ENCODE peak calls at places on chromosome X, in four cellular contexts. J is HEK293T, O is ovary, R is NCI-H1436. K is an unnamed sample.

GRCh38 chrX:14027031-14027430 is 2.7 kb downstream of the GEMIN8 start:
- DNase-seq in J (no peak), O (no peak), R (no peak), K (peak)

GRCh38 chrX:82711432-82711831 is 796.7 kb upstream of the POU3F4 start:
- DNase-seq in J (no peak), O (no peak), R (no peak), K (no peak)

GRCh38 chrX:57156397-57157049 is 19.3 kb upstream of the SPIN2A start:
- DNase-seq in J (peak), O (no peak), R (no peak), K (peak)

GRCh38 chrX:42375080-42375479 is 402.9 kb downstream of the PPP1R2C start:
- DNase-seq in J (no peak), O (no peak), R (no peak), K (no peak)

GRCh38 chrX:331772-332495 is 13.3 kb upstream of the GTPBP6 start:
- DNase-seq in J (no peak), O (no peak), R (no peak), K (no peak)

GRCh38 chrX:275476-275966 is 5.7 kb upstream of the PLCXD1 start:
- DNase-seq in J (no peak), O (no peak), R (no peak), K (no peak)

GRCh38 chrX:8036914-8037313 is 109.7 kb upstream of the PNPLA4 start:
- DNase-seq in J (no peak), O (no peak), R (no peak), K (no peak)

GRCh38 chrX:153851981-153852380 is 21.6 kb upstream of the PDZD4 start:
- DNase-seq in J (no peak), O (no peak), R (no peak), K (no peak)

GRCh38 chrX:130171446-130172126 is at the start of gene RAB33A:
- DNase-seq in J (no peak), O (peak), R (peak), K (no peak)

GRCh38 chrX:13090261-13091110 is 46.1 kb upstream of the FAM9C start:
- DNase-seq in J (no peak), O (no peak), R (no peak), K (no peak)

GRCh38 chrX:48530736-48531135 is 8.8 kb upstream of the TBC1D25 start:
- DNase-seq in J (no peak), O (no peak), R (no peak), K (no peak)

GRCh38 chrX:12825801-12826200 is 34.6 kb downstream of the PRPS2 start:
- DNase-seq in J (no peak), O (no peak), R (no peak), K (no peak)

GRCh38 chrX:51860679-51861078 is 32.7 kb upstream of the MAGED1 start:
- DNase-seq in J (peak), O (peak), R (peak), K (no peak)

GRCh38 chrX:120311632-120312000 is 355 bp upstream of the TMEM255A start:
- DNase-seq in J (no peak), O (no peak), R (peak), K (no peak)

GRCh38 chrX:9786839-9787635 is 808 bp downstream of the SHROOM2 start:
- DNase-seq in J (peak), O (peak), R (no peak), K (peak)

GRCh38 chrX:1418901-1419544 is 27.1 kb upstream of the SLC25A6 start:
- DNase-seq in J (no peak), O (no peak), R (no peak), K (no peak)

GRCh38 chrX:151713859-151714258 is 2.0 kb upstream of the FATE1 start:
- DNase-seq in J (peak), O (no peak), R (no peak), K (no peak)

GRCh38 chrX:131841496-131842410 is 181.3 kb upstream of the STK26 start:
- DNase-seq in J (peak), O (no peak), R (peak), K (peak)

GRCh38 chrX:129772796-129773431 is 6.8 kb upstream of the SASH3 start:
- DNase-seq in J (no peak), O (no peak), R (no peak), K (peak)

GRCh38 chrX:35561985-35562384 is 236.2 kb upstream of the MAGEB16 start:
- DNase-seq in J (no peak), O (no peak), R (no peak), K (no peak)

GRCh38 chrX:82218361-82218760 is 1016.5 kb downstream of the SH3BGRL start:
- DNase-seq in J (peak), O (no peak), R (peak), K (no peak)

K was measured in thyroid gland.